ENCODE peak calls at places on chromosomes 7 and 10, in four cellular contexts. One of them, this sample, is unnamed. For H3K4me1, the result is how much of the 10 kb centered on the place peaks cover.

GRCh38 chr10:132062641-132063390 is 2.9 kb upstream of the JAKMIP3 start:
- DNase-seq in astrocyte: no peak
- DNase-seq in lung: no peak
- DNase-seq in upper lobe of left lung: no peak
- DNase-seq in this sample: no peak

GRCh38 chr7:4613855-4614548 is 68.1 kb upstream of the FOXK1 start:
- DNase-seq in upper lobe of left lung: peak
- DNase-seq in astrocyte: peak
- DNase-seq in lung: no peak
- DNase-seq in this sample: peak

GRCh38 chr7:14219125-14219524 is 229.7 kb upstream of the ETV1 start:
- DNase-seq in lung: no peak
- DNase-seq in astrocyte: peak
- DNase-seq in upper lobe of left lung: no peak
- DNase-seq in this sample: no peak

GRCh38 chr7:14083761-14084160 is 94.3 kb upstream of the ETV1 start:
- DNase-seq in astrocyte: no peak
- DNase-seq in lung: no peak
- DNase-seq in upper lobe of left lung: no peak
- DNase-seq in this sample: no peak

GRCh38 chr10:105837951-105838350 is 1196.9 kb downstream of the SORCS3 start:
- DNase-seq in astrocyte: peak
- DNase-seq in upper lobe of left lung: no peak
- DNase-seq in lung: no peak
- DNase-seq in this sample: no peak

GRCh38 chr7:455110-455928 is 64.3 kb downstream of the PDGFA start:
- DNase-seq in upper lobe of left lung: peak
- DNase-seq in astrocyte: no peak
- DNase-seq in lung: no peak
- DNase-seq in this sample: no peak

GRCh38 chr10:70849582-70850016 is 33.9 kb downstream of the SGPL1 start:
- DNase-seq in astrocyte: peak
- DNase-seq in upper lobe of left lung: no peak
- DNase-seq in lung: no peak
- DNase-seq in this sample: no peak

GRCh38 chr10:100508691-100509150 is 10.9 kb downstream of the SEC31B start:
- DNase-seq in upper lobe of left lung: no peak
- DNase-seq in lung: no peak
- DNase-seq in astrocyte: peak
- DNase-seq in this sample: no peak

GRCh38 chr7:26379711-26380110 is 88.0 kb downstream of the SNX10 start:
- DNase-seq in astrocyte: no peak
- DNase-seq in lung: no peak
- DNase-seq in upper lobe of left lung: no peak
- DNase-seq in this sample: no peak

GRCh38 chr7:74572301-74573090 is 85.0 kb upstream of the GTF2I start:
- DNase-seq in lung: no peak
- DNase-seq in upper lobe of left lung: no peak
- DNase-seq in astrocyte: no peak
- DNase-seq in this sample: no peak

GRCh38 chr7:47346378-47346914 is 235.5 kb downstream of the TNS3 start:
- DNase-seq in astrocyte: no peak
- DNase-seq in lung: no peak
- DNase-seq in upper lobe of left lung: no peak
- DNase-seq in this sample: no peak

GRCh38 chr10:43795093-43795492 is 146.4 kb upstream of the ZNF32 start:
- DNase-seq in lung: no peak
- DNase-seq in upper lobe of left lung: no peak
- DNase-seq in astrocyte: no peak
- DNase-seq in this sample: no peak

GRCh38 chr10:35456784-35457183 is 120.5 kb downstream of the CCNY start:
- DNase-seq in upper lobe of left lung: no peak
- DNase-seq in lung: no peak
- DNase-seq in astrocyte: no peak
- DNase-seq in this sample: no peak

GRCh38 chr10:132134541-132135397 is 52.0 kb upstream of the DPYSL4 start:
- DNase-seq in upper lobe of left lung: no peak
- DNase-seq in astrocyte: no peak
- DNase-seq in lung: no peak
- DNase-seq in this sample: no peak

GRCh38 chr7:69211739-69212138 is 386.5 kb upstream of the AUTS2 start:
- DNase-seq in astrocyte: no peak
- DNase-seq in upper lobe of left lung: no peak
- DNase-seq in lung: no peak
- DNase-seq in this sample: no peak
- TF ChIP-seq CTCF in astrocyte: no peak
- TF ChIP-seq CTCF in upper lobe of left lung: no peak
- TF ChIP-seq CTCF in lung: no peak
- TF ChIP-seq CTCF in this sample: no peak

DNA sequence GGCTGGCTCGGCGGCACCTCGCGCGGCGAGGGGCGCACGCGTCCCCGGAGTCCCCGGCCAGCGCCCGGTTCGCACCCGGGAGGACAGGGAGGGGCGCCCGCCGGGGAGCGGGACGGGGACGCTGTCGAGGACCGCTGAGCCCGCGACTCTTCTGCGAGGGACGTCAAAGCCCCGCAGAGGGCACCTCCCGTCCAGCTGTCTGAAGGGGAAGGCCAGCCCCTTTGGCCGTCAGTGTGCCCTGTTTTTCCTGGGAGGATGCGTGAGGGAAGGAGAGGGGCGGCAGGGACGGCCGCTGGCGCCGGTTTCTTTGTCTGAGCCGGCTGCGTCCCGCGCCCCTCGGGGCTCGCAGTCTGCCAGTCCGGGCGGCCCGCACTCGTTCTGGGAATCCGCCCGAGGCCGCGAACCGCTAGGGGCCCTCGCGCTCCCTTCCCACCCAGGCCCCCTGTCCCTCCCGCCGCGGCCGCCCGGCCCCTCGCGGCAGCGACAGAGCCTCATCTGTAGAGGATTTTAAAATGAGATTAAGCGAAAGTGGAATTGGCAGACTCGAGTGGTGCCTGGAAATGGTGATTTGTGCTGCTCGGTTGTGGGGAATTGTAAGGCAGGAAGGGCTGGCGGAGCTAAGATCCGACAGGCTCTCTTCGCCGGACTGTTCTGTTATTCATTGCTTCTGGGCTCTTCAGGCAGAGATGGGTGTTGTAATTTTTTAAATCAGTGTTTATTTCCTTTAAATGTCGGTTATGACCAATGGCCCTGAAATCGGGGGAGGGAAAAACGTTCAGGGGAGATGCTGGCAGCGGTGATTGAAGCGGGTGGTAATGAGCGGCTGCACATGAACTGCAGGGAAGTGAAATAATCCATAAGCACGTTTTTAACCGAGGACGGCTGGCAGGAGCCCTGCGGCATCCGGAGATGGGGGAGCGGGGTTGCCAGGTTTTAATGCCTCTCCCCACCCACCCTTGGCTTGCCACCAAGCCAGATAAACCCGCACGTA is 622 bp upstream of the RELN start:
- DNase-seq in astrocyte: peak
- DNase-seq in lung: no peak
- DNase-seq in upper lobe of left lung: peak
- DNase-seq in this sample: no peak
- H3K27ac ChIP-seq in astrocyte: no peak
- H3K27ac ChIP-seq in lung: no peak
- H3K27ac ChIP-seq in upper lobe of left lung: no peak
- H3K27ac ChIP-seq in this sample: no peak

GRCh38 chr7:130293521-130293920 is 560 bp downstream of the CPA4 start:
- DNase-seq in upper lobe of left lung: no peak
- DNase-seq in lung: no peak
- DNase-seq in astrocyte: no peak
- DNase-seq in this sample: no peak
- H3K4me1 ChIP-seq in upper lobe of left lung: under half
- H3K4me1 ChIP-seq in lung: under half
- H3K4me1 ChIP-seq in astrocyte: under half
- H3K4me1 ChIP-seq in this sample: under half

DNA sequence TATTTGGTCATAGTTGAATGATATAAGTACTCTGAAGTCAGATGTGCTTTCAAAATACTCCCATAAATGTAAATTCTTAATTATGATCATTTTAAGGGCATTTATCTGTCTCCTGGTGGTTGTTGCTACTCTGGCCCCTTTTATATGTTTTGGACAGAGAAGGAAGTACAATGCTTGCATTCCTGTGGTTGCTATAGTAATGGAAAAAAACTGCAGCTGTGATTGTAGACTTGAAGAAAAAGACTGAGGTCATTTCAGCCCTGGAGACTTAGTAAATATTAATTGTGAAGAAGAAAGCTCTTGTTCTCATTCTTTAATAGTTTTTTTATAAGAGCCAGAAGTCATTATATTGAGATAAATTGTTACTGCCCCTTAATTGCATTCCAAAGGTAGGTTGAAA is 70.2 kb upstream of the FERD3L start:
- DNase-seq in lung: no peak
- DNase-seq in astrocyte: peak
- DNase-seq in upper lobe of left lung: no peak
- DNase-seq in this sample: no peak
- TF ChIP-seq CTCF in lung: no peak
- TF ChIP-seq CTCF in astrocyte: no peak
- TF ChIP-seq CTCF in upper lobe of left lung: no peak
- TF ChIP-seq CTCF in this sample: no peak

GRCh38 chr7:22229148-22229547 is 127.8 kb downstream of the RAPGEF5 start:
- DNase-seq in upper lobe of left lung: no peak
- DNase-seq in astrocyte: no peak
- DNase-seq in lung: no peak
- DNase-seq in this sample: no peak

GRCh38 chr7:22234247-22234646 is 122.7 kb downstream of the RAPGEF5 start:
- DNase-seq in lung: no peak
- DNase-seq in astrocyte: peak
- DNase-seq in upper lobe of left lung: no peak
- DNase-seq in this sample: no peak

GRCh38 chr7:22231141-22231540 is 125.8 kb downstream of the RAPGEF5 start:
- DNase-seq in upper lobe of left lung: no peak
- DNase-seq in astrocyte: no peak
- DNase-seq in lung: no peak
- DNase-seq in this sample: no peak

GRCh38 chr7:22230238-22230637 is 126.7 kb downstream of the RAPGEF5 start:
- DNase-seq in lung: no peak
- DNase-seq in upper lobe of left lung: no peak
- DNase-seq in astrocyte: no peak
- DNase-seq in this sample: no peak

GRCh38 chr7:22231806-22232205 is 125.1 kb downstream of the RAPGEF5 start:
- DNase-seq in upper lobe of left lung: no peak
- DNase-seq in astrocyte: no peak
- DNase-seq in lung: no peak
- DNase-seq in this sample: no peak
- H3K27ac ChIP-seq in upper lobe of left lung: no peak
- H3K27ac ChIP-seq in astrocyte: no peak
- H3K27ac ChIP-seq in lung: no peak
- H3K27ac ChIP-seq in this sample: no peak

GRCh38 chr10:79190740-79191261 is 122.0 kb downstream of the ZMIZ1 start:
- DNase-seq in lung: no peak
- DNase-seq in upper lobe of left lung: no peak
- DNase-seq in astrocyte: no peak
- DNase-seq in this sample: no peak

GRCh38 chr10:79191951-79192676 is 123.3 kb downstream of the ZMIZ1 start:
- DNase-seq in lung: no peak
- DNase-seq in upper lobe of left lung: no peak
- DNase-seq in astrocyte: no peak
- DNase-seq in this sample: no peak

GRCh38 chr10:79187545-79187940 is 118.8 kb downstream of the ZMIZ1 start:
- DNase-seq in astrocyte: no peak
- DNase-seq in lung: no peak
- DNase-seq in upper lobe of left lung: no peak
- DNase-seq in this sample: no peak

GRCh38 chr10:79188154-79188763 is 119.5 kb downstream of the ZMIZ1 start:
- DNase-seq in upper lobe of left lung: no peak
- DNase-seq in astrocyte: no peak
- DNase-seq in lung: no peak
- DNase-seq in this sample: no peak

DNA sequence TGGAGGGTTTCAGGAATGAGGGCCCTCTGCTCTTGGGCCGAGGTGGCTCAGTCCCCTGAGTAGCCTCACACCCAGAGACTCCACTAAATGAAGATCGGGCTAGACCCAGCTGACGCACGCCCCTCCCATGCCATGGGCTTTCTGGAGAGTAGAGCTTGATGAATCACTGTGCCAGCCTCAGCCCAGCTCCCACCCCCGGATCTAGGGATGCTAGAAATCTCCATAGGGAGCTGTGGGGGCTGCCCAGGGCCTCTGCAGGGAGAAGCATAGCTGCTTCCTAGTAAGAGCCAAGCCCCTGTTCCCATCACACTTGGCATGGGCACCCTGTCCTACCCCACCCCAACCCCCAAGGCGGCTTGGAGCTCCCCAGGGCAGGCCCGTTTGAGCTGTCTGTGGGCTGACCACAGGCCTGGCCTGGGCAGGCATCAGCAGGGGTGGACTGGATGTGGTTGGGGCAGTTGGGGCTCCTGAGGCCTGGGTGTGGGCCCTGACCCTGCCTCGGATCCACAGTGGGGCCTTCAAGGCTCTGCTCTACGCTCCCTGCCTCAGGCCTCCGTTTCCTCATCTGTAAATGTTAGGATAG is 121.2 kb downstream of the ZMIZ1 start:
- DNase-seq in astrocyte: peak
- DNase-seq in lung: no peak
- DNase-seq in upper lobe of left lung: no peak
- DNase-seq in this sample: no peak
- H3K4me1 ChIP-seq in astrocyte: under half
- H3K4me1 ChIP-seq in lung: under half
- H3K4me1 ChIP-seq in upper lobe of left lung: half or more
- H3K4me1 ChIP-seq in this sample: under half

GRCh38 chr7:23514755-23515154 is 17.0 kb downstream of the TRA2A start:
- DNase-seq in astrocyte: no peak
- DNase-seq in lung: no peak
- DNase-seq in upper lobe of left lung: no peak
- DNase-seq in this sample: no peak

GRCh38 chr7:23523486-23524075 is 8.2 kb downstream of the TRA2A start:
- DNase-seq in lung: no peak
- DNase-seq in upper lobe of left lung: no peak
- DNase-seq in astrocyte: no peak
- DNase-seq in this sample: no peak

GRCh38 chr7:23524473-23524872 is 7.3 kb downstream of the TRA2A start:
- DNase-seq in upper lobe of left lung: no peak
- DNase-seq in astrocyte: no peak
- DNase-seq in lung: no peak
- DNase-seq in this sample: no peak

GRCh38 chr7:23520582-23520981 is 11.2 kb downstream of the TRA2A start:
- DNase-seq in lung: no peak
- DNase-seq in astrocyte: no peak
- DNase-seq in upper lobe of left lung: no peak
- DNase-seq in this sample: no peak
- TF ChIP-seq CTCF in lung: no peak
- TF ChIP-seq CTCF in astrocyte: no peak
- TF ChIP-seq CTCF in upper lobe of left lung: no peak
- TF ChIP-seq CTCF in this sample: no peak